ENCODE peak calls at places on chromosomes 7 and 10, in six cellular contexts. W is hypothalamus, N is stromal cell of bone marrow, H is ascending aorta, J is adrenal gland, U is RWPE1. T is an unnamed sample.
A peak's percentile ranks its signal among the peaks of the same experiment; 100 is the strongest.

GRCh38 chr10:63376560-63377304 is 89.0 kb downstream of the JMJD1C start:
- DNase-seq in W (no peak), U (peak; percentile 37), H (no peak), N (peak; percentile 49), J (no peak), T (no peak)

GRCh38 chr7:6251653-6252052 is 20.8 kb downstream of the CYTH3 start:
- DNase-seq in N (no peak), W (no peak), U (no peak), J (no peak), H (no peak), T (no peak)

GRCh38 chr7:91164948-91165845 is 99.0 kb upstream of the FZD1 start:
- DNase-seq in N (peak; percentile 61), J (no peak), U (peak; percentile 74), H (no peak), W (no peak), T (no peak)

GRCh38 chr7:11605749-11606148 is 226.2 kb downstream of the THSD7A start:
- DNase-seq in W (no peak), J (no peak), N (no peak), U (no peak), H (no peak), T (no peak)

GRCh38 chr7:47379629-47380324 is 202.1 kb downstream of the TNS3 start:
- DNase-seq in H (no peak), J (peak; percentile 53), U (peak; percentile 63), W (peak; percentile 28), N (no peak), T (peak; percentile 52)

GRCh38 chr10:78757542-78757941 is 311.2 kb upstream of the ZMIZ1 start:
- DNase-seq in N (no peak), U (peak; percentile 42), J (no peak), H (no peak), W (no peak), T (no peak)

GRCh38 chr10:129861776-129862530 is 102.1 kb downstream of the EBF3 start:
- DNase-seq in J (no peak), U (no peak), W (no peak), N (no peak), H (no peak), T (no peak)

GRCh38 chr7:1663857-1664651 is 6.0 kb upstream of the ELFN1 start:
- DNase-seq in W (no peak), N (no peak), H (no peak), U (no peak), J (peak; percentile 13), T (no peak)

GRCh38 chr10:82811621-82812020 is 936.6 kb downstream of the NRG3 start:
- DNase-seq in N (no peak), H (no peak), W (no peak), U (no peak), J (no peak), T (no peak)

GRCh38 chr7:138036135-138036534 is 34.2 kb upstream of the CREB3L2 start:
- DNase-seq in U (no peak), J (no peak), W (no peak), N (no peak), H (no peak), T (no peak)